ENCODE peak calls at places on chromosomes 6 and 20, in five cellular contexts. One of them, this sample, is unnamed.

GRCh38 chr20:59051666-59052065 is 9.1 kb upstream of the PRELID3B start:
- DNase-seq in Caco-2: no peak
- DNase-seq in left lung: no peak
- DNase-seq in psoas muscle: no peak
- DNase-seq in GM12865: no peak
- DNase-seq in this sample: no peak

GRCh38 chr6:68653706-68654089 is 18.6 kb downstream of the ADGRB3 start:
- DNase-seq in Caco-2: no peak
- DNase-seq in left lung: no peak
- DNase-seq in psoas muscle: no peak
- DNase-seq in GM12865: no peak
- DNase-seq in this sample: no peak

GRCh38 chr6:7201732-7202541 is 94.2 kb downstream of the RREB1 start:
- DNase-seq in Caco-2: no peak
- DNase-seq in left lung: peak; percentile 88
- DNase-seq in psoas muscle: peak; percentile 64
- DNase-seq in GM12865: peak; percentile 84
- DNase-seq in this sample: no peak

GRCh38 chr6:151870375-151870774 is 62.9 kb downstream of the ESR1 start:
- DNase-seq in Caco-2: no peak
- DNase-seq in left lung: no peak
- DNase-seq in psoas muscle: no peak
- DNase-seq in GM12865: no peak
- DNase-seq in this sample: no peak

GRCh38 chr20:63697357-63697867 is 960 bp downstream of the TNFRSF6B start:
- DNase-seq in Caco-2: peak; percentile 59
- DNase-seq in left lung: no peak
- DNase-seq in psoas muscle: peak; percentile 64
- DNase-seq in GM12865: no peak
- DNase-seq in this sample: no peak

GRCh38 chr20:63066506-63067265 is 59.9 kb upstream of the BHLHE23 start:
- DNase-seq in Caco-2: peak; percentile 40
- DNase-seq in left lung: no peak
- DNase-seq in psoas muscle: peak; percentile 26
- DNase-seq in GM12865: no peak
- DNase-seq in this sample: no peak

GRCh38 chr6:125974214-125974866 is 12.0 kb upstream of the TRMT11 start:
- DNase-seq in Caco-2: no peak
- DNase-seq in left lung: no peak
- DNase-seq in psoas muscle: no peak
- DNase-seq in GM12865: peak; percentile 58
- DNase-seq in this sample: peak; percentile 79

GRCh38 chr6:139882234-139882633 is 507.8 kb upstream of the CITED2 start:
- DNase-seq in Caco-2: no peak
- DNase-seq in left lung: no peak
- DNase-seq in psoas muscle: no peak
- DNase-seq in GM12865: no peak
- DNase-seq in this sample: peak; percentile 65

GRCh38 chr20:3889489-3890409 is 562 bp downstream of the PANK2 start:
- DNase-seq in Caco-2: no peak
- DNase-seq in left lung: peak; percentile 57
- DNase-seq in psoas muscle: peak; percentile 76
- DNase-seq in GM12865: peak; percentile 73
- DNase-seq in this sample: peak; percentile 29

GRCh38 chr20:62524486-62524885 is 48.7 kb upstream of the GATA5 start:
- DNase-seq in Caco-2: no peak
- DNase-seq in left lung: no peak
- DNase-seq in psoas muscle: no peak
- DNase-seq in GM12865: no peak
- DNase-seq in this sample: peak; percentile 19

GRCh38 chr20:22729180-22729579 is 144.8 kb upstream of the FOXA2 start:
- DNase-seq in Caco-2: no peak
- DNase-seq in left lung: no peak
- DNase-seq in psoas muscle: no peak
- DNase-seq in GM12865: peak; percentile 9
- DNase-seq in this sample: no peak

GRCh38 chr20:46308258-46309157 is at the start of gene CDH22:
- DNase-seq in Caco-2: peak; percentile 73
- DNase-seq in left lung: no peak
- DNase-seq in psoas muscle: peak; percentile 81
- DNase-seq in GM12865: peak; percentile 13
- DNase-seq in this sample: peak; percentile 20

GRCh38 chr6:81909981-81910910 is 157.8 kb upstream of the TENT5A start:
- DNase-seq in Caco-2: no peak
- DNase-seq in left lung: no peak
- DNase-seq in psoas muscle: no peak
- DNase-seq in GM12865: no peak
- DNase-seq in this sample: peak; percentile 53

GRCh38 chr6:169783971-169784930 is 32.8 kb downstream of the ERMARD start:
- DNase-seq in Caco-2: no peak
- DNase-seq in left lung: no peak
- DNase-seq in psoas muscle: no peak
- DNase-seq in GM12865: no peak
- DNase-seq in this sample: peak; percentile 23

GRCh38 chr6:119215885-119216590 is 133.5 kb downstream of the MAN1A1 start:
- DNase-seq in Caco-2: no peak
- DNase-seq in left lung: no peak
- DNase-seq in psoas muscle: no peak
- DNase-seq in GM12865: no peak
- DNase-seq in this sample: no peak

GRCh38 chr20:64033981-64034493 is 1.9 kb upstream of the C20orf204 start:
- DNase-seq in Caco-2: no peak
- DNase-seq in left lung: no peak
- DNase-seq in psoas muscle: no peak
- DNase-seq in GM12865: no peak
- DNase-seq in this sample: peak; percentile 67

GRCh38 chr20:41318271-41318649 is 729 bp upstream of the ZHX3 start:
- DNase-seq in Caco-2: peak; percentile 41
- DNase-seq in left lung: no peak
- DNase-seq in psoas muscle: no peak
- DNase-seq in GM12865: no peak
- DNase-seq in this sample: no peak

GRCh38 chr6:36780517-36781210 is 58.6 kb downstream of the CPNE5 start:
- DNase-seq in Caco-2: peak; percentile 48
- DNase-seq in left lung: no peak
- DNase-seq in psoas muscle: no peak
- DNase-seq in GM12865: no peak
- DNase-seq in this sample: no peak

GRCh38 chr6:54970337-54970736 is 123.8 kb downstream of the FAM83B start:
- DNase-seq in Caco-2: no peak
- DNase-seq in left lung: no peak
- DNase-seq in psoas muscle: no peak
- DNase-seq in GM12865: no peak
- DNase-seq in this sample: no peak

GRCh38 chr20:59701236-59701635 is 96.9 kb downstream of the PHACTR3 start:
- DNase-seq in Caco-2: no peak
- DNase-seq in left lung: no peak
- DNase-seq in psoas muscle: no peak
- DNase-seq in GM12865: no peak
- DNase-seq in this sample: no peak

GRCh38 chr20:4160761-4161305 is 145.5 kb upstream of the RNF24 start:
- DNase-seq in Caco-2: no peak
- DNase-seq in left lung: peak; percentile 80
- DNase-seq in psoas muscle: no peak
- DNase-seq in GM12865: no peak
- DNase-seq in this sample: peak; percentile 73

GRCh38 chr20:57749131-57749690 is 39.4 kb upstream of the PMEPA1 start:
- DNase-seq in Caco-2: no peak
- DNase-seq in left lung: peak; percentile 56
- DNase-seq in psoas muscle: no peak
- DNase-seq in GM12865: no peak
- DNase-seq in this sample: no peak
- H3K4me3 ChIP-seq in Caco-2: no peak overlapping the region
- H3K4me3 ChIP-seq in left lung: no peak overlapping the region
- H3K4me3 ChIP-seq in psoas muscle: peak overlapping the region; percentile 60
- H3K4me3 ChIP-seq in GM12865: peak overlapping the region; percentile 2
- H3K4me3 ChIP-seq in this sample: peak overlapping the region; percentile 48

DNA sequence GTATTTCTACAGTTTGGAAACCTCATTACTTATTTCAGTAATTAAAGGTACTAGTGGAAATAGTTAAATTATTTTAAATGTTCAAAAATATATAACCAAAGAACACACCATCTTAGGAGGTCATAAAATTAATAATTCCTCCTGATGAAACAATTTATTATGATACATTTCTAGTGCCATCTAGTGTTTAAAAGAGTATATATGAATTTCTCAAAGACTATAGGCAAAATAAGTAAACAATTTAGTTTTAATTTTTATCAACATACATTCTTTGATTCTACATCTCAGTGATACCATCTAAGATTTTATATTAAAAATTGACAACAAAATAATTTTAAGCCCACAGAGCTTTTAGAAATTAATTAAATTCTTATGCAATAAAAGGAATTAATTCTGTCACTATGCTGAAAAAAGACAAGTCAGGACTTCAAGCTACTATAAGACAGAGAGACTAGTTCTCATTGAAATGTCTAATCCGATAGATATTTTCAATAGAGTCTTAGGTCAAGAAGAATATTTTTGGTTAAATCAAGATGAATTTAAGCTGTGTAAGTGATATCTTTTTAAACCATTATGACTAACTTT is 107.8 kb upstream of the RNF217 start:
- DNase-seq in Caco-2: no peak
- DNase-seq in left lung: no peak
- DNase-seq in psoas muscle: no peak
- DNase-seq in GM12865: no peak
- DNase-seq in this sample: no peak
- TF ChIP-seq CTCF in Caco-2: no peak
- TF ChIP-seq CTCF in left lung: peak; percentile 17
- TF ChIP-seq CTCF in psoas muscle: peak; percentile 28
- TF ChIP-seq CTCF in GM12865: no peak
- TF ChIP-seq CTCF in this sample: peak; percentile 1

DNA sequence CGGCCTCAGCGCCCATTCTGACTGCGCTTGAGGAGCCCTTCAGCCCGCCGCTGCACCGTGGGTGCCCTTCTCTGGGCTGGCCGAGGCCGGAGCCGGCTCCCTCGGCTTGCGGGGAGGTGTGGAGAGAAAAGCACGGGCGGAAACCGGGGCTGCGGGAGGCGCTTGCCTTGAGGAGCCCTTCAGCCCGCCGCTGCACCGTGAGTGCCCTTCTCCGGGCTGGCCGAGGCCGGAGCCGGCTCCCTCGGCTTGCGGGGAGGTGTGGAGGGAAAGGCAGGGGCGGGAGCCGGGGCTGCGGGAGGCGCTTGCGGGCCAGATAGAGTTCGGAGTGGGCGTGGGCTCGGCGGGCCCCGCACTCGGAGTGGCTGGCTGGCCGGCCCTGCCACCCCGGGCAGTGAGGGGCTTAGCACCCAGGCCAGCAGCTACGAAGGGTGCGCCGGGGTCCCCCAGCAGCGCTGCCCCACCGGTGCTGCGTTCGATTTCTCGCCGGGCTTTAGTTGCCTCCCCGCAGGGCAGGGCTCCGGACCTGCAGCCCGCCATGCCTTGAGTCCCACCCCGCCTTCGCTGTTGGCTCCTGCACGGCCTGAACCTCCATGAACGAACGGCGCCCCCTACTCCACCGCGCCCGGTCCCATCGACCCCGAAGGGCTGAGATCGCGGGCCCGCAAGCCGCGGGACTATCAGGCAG is 45.7 kb upstream of the MCUR1 start:
- DNase-seq in Caco-2: no peak
- DNase-seq in left lung: no peak
- DNase-seq in psoas muscle: no peak
- DNase-seq in GM12865: no peak
- DNase-seq in this sample: no peak
- H3K4me3 ChIP-seq in Caco-2: no peak overlapping the region
- H3K4me3 ChIP-seq in left lung: peak overlapping the region; percentile 12
- H3K4me3 ChIP-seq in psoas muscle: peak overlapping the region; percentile 51
- H3K4me3 ChIP-seq in GM12865: no peak overlapping the region
- H3K4me3 ChIP-seq in this sample: peak overlapping the region; percentile 29

DNA sequence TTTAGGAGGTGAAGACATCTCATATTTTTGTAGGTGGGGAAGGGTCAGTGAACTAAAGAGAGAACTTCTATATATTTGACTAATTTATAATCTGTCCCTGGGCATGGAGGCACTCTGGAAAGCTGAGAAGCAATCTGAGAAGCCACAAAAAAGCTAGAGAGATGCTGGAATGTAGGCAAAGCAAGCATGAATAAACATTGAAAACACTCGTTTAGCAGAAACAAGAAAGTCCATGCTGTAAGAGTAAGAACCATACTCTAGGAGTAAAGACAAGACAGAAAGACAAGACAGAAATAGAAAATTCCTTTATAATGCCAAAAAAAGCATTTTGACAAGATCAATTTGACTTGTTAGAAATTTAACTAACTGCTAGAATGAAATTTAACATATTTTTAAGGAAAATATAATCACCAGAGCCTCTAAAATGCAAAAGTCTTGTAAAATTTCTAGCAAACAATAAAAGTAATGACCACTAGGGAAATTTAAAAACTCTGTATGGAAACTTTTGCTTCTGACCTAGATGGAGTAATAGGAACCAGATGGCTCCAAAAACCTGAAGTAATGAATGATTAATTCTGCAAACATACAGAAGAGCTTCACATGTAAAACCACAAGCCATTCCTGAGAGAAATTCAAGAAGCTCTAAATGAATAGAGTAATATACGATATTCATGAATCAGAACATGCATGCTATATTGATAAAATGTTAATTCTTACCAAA is 625.6 kb upstream of the PTCHD4 start:
- DNase-seq in Caco-2: no peak
- DNase-seq in left lung: no peak
- DNase-seq in psoas muscle: no peak
- DNase-seq in GM12865: no peak
- DNase-seq in this sample: peak; percentile 75
- TF ChIP-seq CTCF in Caco-2: no peak
- TF ChIP-seq CTCF in left lung: no peak
- TF ChIP-seq CTCF in psoas muscle: no peak
- TF ChIP-seq CTCF in GM12865: no peak
- TF ChIP-seq CTCF in this sample: no peak

GRCh38 chr6:116512709-116513108 is 1.3 kb downstream of the CALHM5 start:
- DNase-seq in Caco-2: no peak
- DNase-seq in left lung: no peak
- DNase-seq in psoas muscle: no peak
- DNase-seq in GM12865: no peak
- DNase-seq in this sample: no peak
- H3K4me3 ChIP-seq in Caco-2: no peak overlapping the region
- H3K4me3 ChIP-seq in left lung: no peak overlapping the region
- H3K4me3 ChIP-seq in psoas muscle: peak overlapping the region; percentile 60
- H3K4me3 ChIP-seq in GM12865: no peak overlapping the region
- H3K4me3 ChIP-seq in this sample: peak overlapping the region; percentile 50

DNA sequence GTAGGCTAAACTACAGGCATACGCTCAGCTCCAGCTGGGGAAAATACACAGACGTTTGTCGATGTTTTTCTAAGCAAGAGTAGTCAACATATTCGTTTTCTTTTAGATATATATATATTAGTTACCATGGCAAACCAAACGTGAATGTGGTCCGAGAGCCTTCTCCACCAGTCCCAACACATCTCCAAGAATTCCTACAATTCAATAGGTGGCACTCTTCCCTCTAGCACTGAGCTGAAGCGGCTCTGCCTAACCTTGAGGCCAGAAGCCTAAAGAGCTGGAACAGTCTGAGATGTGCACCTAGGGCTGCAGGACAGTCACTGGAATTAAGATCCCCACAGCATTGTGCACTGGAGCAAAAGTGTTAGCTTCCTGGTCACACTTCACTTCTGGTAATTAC is 70.3 kb upstream of the BEND3 start:
- DNase-seq in Caco-2: peak; percentile 44
- DNase-seq in left lung: no peak
- DNase-seq in psoas muscle: no peak
- DNase-seq in GM12865: no peak
- DNase-seq in this sample: peak; percentile 7
- TF ChIP-seq CTCF in Caco-2: peak; percentile 59
- TF ChIP-seq CTCF in left lung: peak; percentile 10
- TF ChIP-seq CTCF in psoas muscle: no peak
- TF ChIP-seq CTCF in GM12865: no peak
- TF ChIP-seq CTCF in this sample: peak; percentile 25

This sample was measured in fibroblast of villous mesenchyme.